ENCODE peak calls at places on chromosome 15, in nine cellular contexts. One of them, this sample, is unnamed.

GRCh38 chr15:72176743-72177142 is 20.8 kb downstream of the GRAMD2A start:
- DNase-seq in activated CD4-positive, alpha-beta T cell treated with anti-CD3 and anti-CD28 coated beads, Interleukin-2, amount 50 U/mL, for 24 hours: no peak
- DNase-seq in tibial artery: no peak
- DNase-seq in body of pancreas: no peak
- DNase-seq in AG10803: no peak
- DNase-seq in activated T-cell treated with anti-CD3 and anti-CD28 coated beads for 1 hour: no peak
- DNase-seq in fibroblast of lung: no peak
- DNase-seq in hypothalamus: no peak
- DNase-seq in stimulated activated CD4-positive, alpha-beta T cell treated with anti-CD3 and anti-CD28 coated beads, Interleukin-15, amount 100 ng/mL, for 1 hour: no peak
- DNase-seq in this sample: no peak

GRCh38 chr15:77446840-77447390 is 26.2 kb downstream of the HMG20A start:
- DNase-seq in activated CD4-positive, alpha-beta T cell treated with anti-CD3 and anti-CD28 coated beads, Interleukin-2, amount 50 U/mL, for 24 hours: no peak
- DNase-seq in tibial artery: no peak
- DNase-seq in body of pancreas: no peak
- DNase-seq in AG10803: no peak
- DNase-seq in activated T-cell treated with anti-CD3 and anti-CD28 coated beads for 1 hour: no peak
- DNase-seq in fibroblast of lung: no peak
- DNase-seq in hypothalamus: no peak
- DNase-seq in stimulated activated CD4-positive, alpha-beta T cell treated with anti-CD3 and anti-CD28 coated beads, Interleukin-15, amount 100 ng/mL, for 1 hour: no peak
- DNase-seq in this sample: no peak

GRCh38 chr15:70171224-70171886 is 73.6 kb upstream of the TLE3 start:
- DNase-seq in activated CD4-positive, alpha-beta T cell treated with anti-CD3 and anti-CD28 coated beads, Interleukin-2, amount 50 U/mL, for 24 hours: no peak
- DNase-seq in tibial artery: no peak
- DNase-seq in body of pancreas: no peak
- DNase-seq in AG10803: no peak
- DNase-seq in activated T-cell treated with anti-CD3 and anti-CD28 coated beads for 1 hour: no peak
- DNase-seq in fibroblast of lung: no peak
- DNase-seq in hypothalamus: no peak
- DNase-seq in stimulated activated CD4-positive, alpha-beta T cell treated with anti-CD3 and anti-CD28 coated beads, Interleukin-15, amount 100 ng/mL, for 1 hour: no peak
- DNase-seq in this sample: no peak

GRCh38 chr15:69826818-69827174 is 270.9 kb downstream of the TLE3 start:
- DNase-seq in activated CD4-positive, alpha-beta T cell treated with anti-CD3 and anti-CD28 coated beads, Interleukin-2, amount 50 U/mL, for 24 hours: no peak
- DNase-seq in tibial artery: no peak
- DNase-seq in body of pancreas: no peak
- DNase-seq in AG10803: no peak
- DNase-seq in activated T-cell treated with anti-CD3 and anti-CD28 coated beads for 1 hour: no peak
- DNase-seq in fibroblast of lung: peak
- DNase-seq in hypothalamus: no peak
- DNase-seq in stimulated activated CD4-positive, alpha-beta T cell treated with anti-CD3 and anti-CD28 coated beads, Interleukin-15, amount 100 ng/mL, for 1 hour: no peak
- DNase-seq in this sample: no peak

GRCh38 chr15:31476411-31476810 is 149.8 kb downstream of the KLF13 start:
- DNase-seq in activated CD4-positive, alpha-beta T cell treated with anti-CD3 and anti-CD28 coated beads, Interleukin-2, amount 50 U/mL, for 24 hours: no peak
- DNase-seq in tibial artery: peak
- DNase-seq in body of pancreas: peak
- DNase-seq in AG10803: no peak
- DNase-seq in activated T-cell treated with anti-CD3 and anti-CD28 coated beads for 1 hour: no peak
- DNase-seq in fibroblast of lung: no peak
- DNase-seq in hypothalamus: no peak
- DNase-seq in stimulated activated CD4-positive, alpha-beta T cell treated with anti-CD3 and anti-CD28 coated beads, Interleukin-15, amount 100 ng/mL, for 1 hour: no peak
- DNase-seq in this sample: no peak

GRCh38 chr15:62847900-62848489 is 194.6 kb upstream of the TPM1 start:
- DNase-seq in activated CD4-positive, alpha-beta T cell treated with anti-CD3 and anti-CD28 coated beads, Interleukin-2, amount 50 U/mL, for 24 hours: peak
- DNase-seq in tibial artery: no peak
- DNase-seq in body of pancreas: peak
- DNase-seq in AG10803: peak
- DNase-seq in activated T-cell treated with anti-CD3 and anti-CD28 coated beads for 1 hour: peak
- DNase-seq in fibroblast of lung: peak
- DNase-seq in hypothalamus: peak
- DNase-seq in stimulated activated CD4-positive, alpha-beta T cell treated with anti-CD3 and anti-CD28 coated beads, Interleukin-15, amount 100 ng/mL, for 1 hour: no peak
- DNase-seq in this sample: peak

GRCh38 chr15:45123397-45123796 is 6.3 kb downstream of the DUOXA1 start:
- DNase-seq in activated CD4-positive, alpha-beta T cell treated with anti-CD3 and anti-CD28 coated beads, Interleukin-2, amount 50 U/mL, for 24 hours: no peak
- DNase-seq in tibial artery: no peak
- DNase-seq in body of pancreas: no peak
- DNase-seq in AG10803: no peak
- DNase-seq in activated T-cell treated with anti-CD3 and anti-CD28 coated beads for 1 hour: no peak
- DNase-seq in fibroblast of lung: no peak
- DNase-seq in hypothalamus: no peak
- DNase-seq in stimulated activated CD4-positive, alpha-beta T cell treated with anti-CD3 and anti-CD28 coated beads, Interleukin-15, amount 100 ng/mL, for 1 hour: no peak
- DNase-seq in this sample: no peak

GRCh38 chr15:85579011-85579701 is 198.8 kb downstream of the AKAP13 start:
- DNase-seq in activated CD4-positive, alpha-beta T cell treated with anti-CD3 and anti-CD28 coated beads, Interleukin-2, amount 50 U/mL, for 24 hours: no peak
- DNase-seq in tibial artery: peak
- DNase-seq in body of pancreas: peak
- DNase-seq in AG10803: no peak
- DNase-seq in activated T-cell treated with anti-CD3 and anti-CD28 coated beads for 1 hour: no peak
- DNase-seq in fibroblast of lung: no peak
- DNase-seq in hypothalamus: no peak
- DNase-seq in stimulated activated CD4-positive, alpha-beta T cell treated with anti-CD3 and anti-CD28 coated beads, Interleukin-15, amount 100 ng/mL, for 1 hour: no peak
- DNase-seq in this sample: no peak

GRCh38 chr15:96325579-96326331 is 4.7 kb upstream of the NR2F2 start:
- DNase-seq in activated CD4-positive, alpha-beta T cell treated with anti-CD3 and anti-CD28 coated beads, Interleukin-2, amount 50 U/mL, for 24 hours: no peak
- DNase-seq in tibial artery: no peak
- DNase-seq in body of pancreas: no peak
- DNase-seq in AG10803: no peak
- DNase-seq in activated T-cell treated with anti-CD3 and anti-CD28 coated beads for 1 hour: no peak
- DNase-seq in fibroblast of lung: peak
- DNase-seq in hypothalamus: no peak
- DNase-seq in stimulated activated CD4-positive, alpha-beta T cell treated with anti-CD3 and anti-CD28 coated beads, Interleukin-15, amount 100 ng/mL, for 1 hour: no peak
- DNase-seq in this sample: no peak

GRCh38 chr15:45606841-45607240 is 19.7 kb downstream of the BLOC1S6 start:
- DNase-seq in activated CD4-positive, alpha-beta T cell treated with anti-CD3 and anti-CD28 coated beads, Interleukin-2, amount 50 U/mL, for 24 hours: no peak
- DNase-seq in tibial artery: no peak
- DNase-seq in body of pancreas: no peak
- DNase-seq in AG10803: no peak
- DNase-seq in activated T-cell treated with anti-CD3 and anti-CD28 coated beads for 1 hour: no peak
- DNase-seq in fibroblast of lung: no peak
- DNase-seq in hypothalamus: no peak
- DNase-seq in stimulated activated CD4-positive, alpha-beta T cell treated with anti-CD3 and anti-CD28 coated beads, Interleukin-15, amount 100 ng/mL, for 1 hour: no peak
- DNase-seq in this sample: no peak

GRCh38 chr15:58473720-58474119 is 41.9 kb downstream of the LIPC start:
- DNase-seq in activated CD4-positive, alpha-beta T cell treated with anti-CD3 and anti-CD28 coated beads, Interleukin-2, amount 50 U/mL, for 24 hours: no peak
- DNase-seq in tibial artery: no peak
- DNase-seq in body of pancreas: no peak
- DNase-seq in AG10803: peak
- DNase-seq in activated T-cell treated with anti-CD3 and anti-CD28 coated beads for 1 hour: no peak
- DNase-seq in fibroblast of lung: peak
- DNase-seq in hypothalamus: no peak
- DNase-seq in stimulated activated CD4-positive, alpha-beta T cell treated with anti-CD3 and anti-CD28 coated beads, Interleukin-15, amount 100 ng/mL, for 1 hour: no peak
- DNase-seq in this sample: no peak

GRCh38 chr15:68272797-68273271 is 4.7 kb upstream of the FEM1B start:
- DNase-seq in activated CD4-positive, alpha-beta T cell treated with anti-CD3 and anti-CD28 coated beads, Interleukin-2, amount 50 U/mL, for 24 hours: no peak
- DNase-seq in tibial artery: no peak
- DNase-seq in body of pancreas: no peak
- DNase-seq in AG10803: peak
- DNase-seq in activated T-cell treated with anti-CD3 and anti-CD28 coated beads for 1 hour: no peak
- DNase-seq in fibroblast of lung: peak
- DNase-seq in hypothalamus: no peak
- DNase-seq in stimulated activated CD4-positive, alpha-beta T cell treated with anti-CD3 and anti-CD28 coated beads, Interleukin-15, amount 100 ng/mL, for 1 hour: no peak
- DNase-seq in this sample: no peak

GRCh38 chr15:22908830-22909229 is 70.4 kb downstream of the NIPA2 start:
- DNase-seq in activated CD4-positive, alpha-beta T cell treated with anti-CD3 and anti-CD28 coated beads, Interleukin-2, amount 50 U/mL, for 24 hours: no peak
- DNase-seq in tibial artery: no peak
- DNase-seq in body of pancreas: no peak
- DNase-seq in AG10803: no peak
- DNase-seq in activated T-cell treated with anti-CD3 and anti-CD28 coated beads for 1 hour: no peak
- DNase-seq in fibroblast of lung: no peak
- DNase-seq in hypothalamus: no peak
- DNase-seq in stimulated activated CD4-positive, alpha-beta T cell treated with anti-CD3 and anti-CD28 coated beads, Interleukin-15, amount 100 ng/mL, for 1 hour: no peak
- DNase-seq in this sample: no peak

GRCh38 chr15:99502182-99502581 is 63.6 kb upstream of the MEF2A start:
- DNase-seq in activated CD4-positive, alpha-beta T cell treated with anti-CD3 and anti-CD28 coated beads, Interleukin-2, amount 50 U/mL, for 24 hours: no peak
- DNase-seq in tibial artery: no peak
- DNase-seq in body of pancreas: no peak
- DNase-seq in AG10803: no peak
- DNase-seq in activated T-cell treated with anti-CD3 and anti-CD28 coated beads for 1 hour: no peak
- DNase-seq in fibroblast of lung: no peak
- DNase-seq in hypothalamus: no peak
- DNase-seq in stimulated activated CD4-positive, alpha-beta T cell treated with anti-CD3 and anti-CD28 coated beads, Interleukin-15, amount 100 ng/mL, for 1 hour: no peak
- DNase-seq in this sample: no peak

GRCh38 chr15:34853001-34853758 is 57.8 kb upstream of the ACTC1 start:
- DNase-seq in activated CD4-positive, alpha-beta T cell treated with anti-CD3 and anti-CD28 coated beads, Interleukin-2, amount 50 U/mL, for 24 hours: no peak
- DNase-seq in tibial artery: no peak
- DNase-seq in body of pancreas: no peak
- DNase-seq in AG10803: peak
- DNase-seq in activated T-cell treated with anti-CD3 and anti-CD28 coated beads for 1 hour: no peak
- DNase-seq in fibroblast of lung: peak
- DNase-seq in hypothalamus: no peak
- DNase-seq in stimulated activated CD4-positive, alpha-beta T cell treated with anti-CD3 and anti-CD28 coated beads, Interleukin-15, amount 100 ng/mL, for 1 hour: no peak
- DNase-seq in this sample: no peak

GRCh38 chr15:66621491-66622467 is 56.0 kb upstream of the LCTL start:
- DNase-seq in activated CD4-positive, alpha-beta T cell treated with anti-CD3 and anti-CD28 coated beads, Interleukin-2, amount 50 U/mL, for 24 hours: no peak
- DNase-seq in tibial artery: no peak
- DNase-seq in body of pancreas: no peak
- DNase-seq in AG10803: peak
- DNase-seq in activated T-cell treated with anti-CD3 and anti-CD28 coated beads for 1 hour: no peak
- DNase-seq in fibroblast of lung: no peak
- DNase-seq in hypothalamus: no peak
- DNase-seq in stimulated activated CD4-positive, alpha-beta T cell treated with anti-CD3 and anti-CD28 coated beads, Interleukin-15, amount 100 ng/mL, for 1 hour: no peak
- DNase-seq in this sample: peak

This sample was measured in iPS-NIHi11.